ENCODE peak calls at places on chromosomes 6 and 20, in eight cellular contexts. O, B, N, U, G, L, Y and J are unnamed samples.

GRCh38 chr6:52076791-52077179 is 10.6 kb downstream of the PKHD1 start:
- DNase-seq in L (no peak), U (no peak), G (no peak), B (no peak), O (no peak), N (peak), Y (no peak), J (no peak)

GRCh38 chr6:66913657-66914056 is 1206.6 kb upstream of the EYS start:
- DNase-seq in Y (no peak), G (no peak), N (no peak), O (no peak), U (no peak), L (no peak), B (no peak), J (no peak)

GRCh38 chr20:49770634-49771033 is 42.0 kb upstream of the SLC9A8 start:
- DNase-seq in N (no peak), B (no peak), U (no peak), G (no peak), O (no peak), Y (no peak), L (no peak), J (no peak)

GRCh38 chr6:116229287-116229913 is 24.5 kb downstream of the TSPYL4 start:
- DNase-seq in U (no peak), L (no peak), N (peak), B (no peak), G (no peak), Y (peak), O (peak), J (peak)

GRCh38 chr6:50602191-50602810 is 111.0 kb upstream of the TFAP2D start:
- DNase-seq in B (no peak), N (peak), U (no peak), G (peak), L (no peak), O (no peak), Y (no peak), J (peak)

GRCh38 chr6:18317850-18318249 is 53.5 kb upstream of the DEK start:
- DNase-seq in Y (no peak), G (no peak), U (no peak), O (no peak), L (no peak), B (no peak), N (no peak), J (no peak)

GRCh38 chr6:10418862-10419748 is 4.2 kb upstream of the TFAP2A start:
- DNase-seq in U (no peak), L (no peak), Y (no peak), G (no peak), B (peak), N (peak), O (no peak), J (no peak)

GRCh38 chr20:45358282-45359068 is 4.5 kb upstream of the SYS1 start:
- DNase-seq in G (no peak), B (peak), U (no peak), Y (peak), O (peak), L (no peak), N (no peak), J (peak)

GRCh38 chr6:41728073-41728936 is 7.1 kb downstream of the TFEB start:
- DNase-seq in Y (no peak), U (no peak), N (no peak), L (peak), B (no peak), G (no peak), O (peak), J (no peak)

GRCh38 chr20:13340088-13340487 is 119.0 kb downstream of the ISM1 start:
- DNase-seq in G (no peak), Y (no peak), N (no peak), O (no peak), L (no peak), U (no peak), B (no peak), J (no peak)

GRCh38 chr6:18047406-18047805 is 60.0 kb upstream of the KIF13A start:
- DNase-seq in N (no peak), Y (no peak), B (no peak), U (no peak), L (no peak), O (no peak), G (no peak), J (no peak)

GRCh38 chr20:45913105-45913504 is 1.1 kb upstream of the PLTP start:
- DNase-seq in O (no peak), Y (no peak), G (no peak), N (no peak), L (no peak), U (no peak), B (no peak), J (peak)

GRCh38 chr6:145954985-145955384 is 9.2 kb downstream of the SHPRH start:
- DNase-seq in U (no peak), L (no peak), G (no peak), O (no peak), N (no peak), B (no peak), Y (no peak), J (no peak)

GRCh38 chr6:121222656-121223055 is 111.6 kb downstream of the TBC1D32 start:
- DNase-seq in B (no peak), N (peak), Y (no peak), U (no peak), L (no peak), O (no peak), G (no peak), J (peak)

GRCh38 chr6:30441171-30441570 is 48.1 kb upstream of the HLA-E start:
- DNase-seq in G (no peak), N (no peak), B (no peak), Y (no peak), U (no peak), L (no peak), O (no peak), J (no peak)

GRCh38 chr20:36717657-36718056 is 28.2 kb downstream of the NDRG3 start:
- DNase-seq in Y (no peak), G (peak), U (no peak), L (no peak), O (no peak), B (no peak), N (peak), J (peak)

GRCh38 chr6:142015011-142015410 is 117.7 kb upstream of the GJE1 start:
- DNase-seq in O (no peak), U (no peak), Y (no peak), G (no peak), B (no peak), N (peak), L (no peak), J (no peak)

GRCh38 chr20:37424062-37424851 is 78.3 kb downstream of the SRC start:
- DNase-seq in B (no peak), N (no peak), L (no peak), Y (no peak), O (no peak), G (no peak), U (no peak), J (no peak)

GRCh38 chr6:5422321-5422915 is 161.1 kb downstream of the FARS2 start:
- DNase-seq in G (peak), N (peak), O (peak), L (no peak), B (no peak), Y (no peak), U (no peak), J (peak)

GRCh38 chr6:143569035-143569434 is 57.5 kb upstream of the FUCA2 start:
- DNase-seq in O (no peak), G (no peak), L (no peak), U (no peak), B (no peak), Y (no peak), N (no peak), J (no peak)

GRCh38 chr20:62025832-62026563 is 39.7 kb downstream of the TAF4 start:
- DNase-seq in G (no peak), U (no peak), Y (no peak), B (no peak), N (no peak), O (no peak), L (no peak), J (peak)

GRCh38 chr6:10369896-10370295 is 45.0 kb downstream of the TFAP2A start:
- DNase-seq in U (no peak), Y (no peak), B (no peak), N (no peak), G (peak), L (no peak), O (no peak), J (no peak)

GRCh38 chr6:71419954-71420692 is 131.5 kb downstream of the OGFRL1 start:
- DNase-seq in N (peak), L (peak), G (no peak), O (peak), Y (peak), U (no peak), B (peak), J (peak)

GRCh38 chr6:37759221-37760154 is 60.0 kb upstream of the ZFAND3 start:
- DNase-seq in G (no peak), U (no peak), O (no peak), L (no peak), N (no peak), B (no peak), Y (no peak), J (no peak)

DNA sequence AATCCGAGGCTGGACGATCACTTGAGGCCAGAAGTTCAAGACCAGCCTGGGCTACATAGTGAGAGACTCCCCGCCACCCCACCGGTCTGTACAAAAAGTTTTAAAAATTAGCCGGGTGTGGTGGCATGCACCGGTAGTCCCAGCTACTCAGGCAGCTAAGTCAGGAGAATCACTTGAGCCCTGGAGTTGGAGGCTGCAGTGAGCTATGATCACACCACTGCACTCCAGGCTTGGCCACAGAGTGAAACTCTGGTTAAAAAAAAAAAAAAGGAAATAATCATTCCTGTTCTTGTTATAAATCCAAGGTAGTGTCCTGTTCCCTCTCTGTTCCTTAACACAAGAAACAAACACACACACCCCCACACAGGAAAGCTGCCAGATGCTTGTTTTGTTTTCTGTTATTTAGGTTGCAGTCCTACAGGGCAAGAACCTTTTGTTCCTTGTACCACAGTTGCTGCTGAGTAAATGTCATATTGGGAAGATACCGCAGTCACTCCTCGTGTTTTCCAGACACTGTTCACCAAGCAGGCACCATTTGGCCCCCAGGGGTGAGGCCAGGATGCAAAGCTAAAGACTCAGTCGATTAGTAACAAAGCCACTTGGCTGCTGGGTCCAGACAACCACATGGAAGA is 28.9 kb downstream of the ASIP start:
- DNase-seq in G (no peak), Y (no peak), O (no peak), B (peak), N (no peak), U (no peak), L (no peak), J (peak)
- TF ChIP-seq POLR2AphosphoS5 in G (no peak), Y (no peak), O (no peak), B (peak), N (no peak), U (no peak), L (no peak), J (no peak)

GRCh38 chr6:157019733-157020132 is 242.6 kb downstream of the ARID1B start:
- DNase-seq in N (no peak), B (no peak), L (no peak), G (no peak), O (no peak), Y (no peak), U (no peak), J (peak)

GRCh38 chr6:157022022-157022740 is 245.0 kb downstream of the ARID1B start:
- DNase-seq in B (peak), N (peak), O (peak), Y (peak), G (no peak), L (peak), U (peak), J (peak)

GRCh38 chr6:157021267-157022021 is 244.3 kb downstream of the ARID1B start:
- DNase-seq in N (peak), G (no peak), U (peak), B (peak), Y (peak), O (peak), L (peak), J (peak)

GRCh38 chr6:157019115-157019628 is 242.0 kb downstream of the ARID1B start:
- DNase-seq in U (no peak), O (no peak), Y (no peak), G (no peak), B (no peak), N (peak), L (no peak), J (no peak)

GRCh38 chr6:157020398-157021266 is 243.5 kb downstream of the ARID1B start:
- DNase-seq in O (no peak), B (peak), N (peak), Y (no peak), L (no peak), U (peak), G (no peak), J (peak)
- TF ChIP-seq POLR2AphosphoS5 in O (no peak), B (no peak), N (no peak), Y (peak), L (no peak), U (no peak), G (no peak), J (no peak)

GRCh38 chr20:44357555-44358130 is 2.1 kb downstream of the HNF4A start:
- DNase-seq in U (no peak), N (no peak), B (no peak), O (no peak), L (no peak), G (no peak), Y (no peak), J (no peak)
- TF ChIP-seq POLR2AphosphoS5 in U (no peak), N (no peak), B (no peak), O (no peak), L (no peak), G (no peak), Y (peak), J (no peak)

GRCh38 chr6:165559632-165560031 is 103.4 kb downstream of the PDE10A start:
- DNase-seq in N (no peak), L (no peak), G (no peak), Y (no peak), O (no peak), B (no peak), U (no peak), J (no peak)

GRCh38 chr6:165552248-165552736 is 110.7 kb downstream of the PDE10A start:
- DNase-seq in G (no peak), Y (no peak), O (peak), B (no peak), U (no peak), N (peak), L (no peak), J (no peak)

GRCh38 chr6:165551828-165552227 is 111.2 kb downstream of the PDE10A start:
- DNase-seq in L (no peak), B (no peak), N (no peak), U (no peak), O (no peak), Y (no peak), G (no peak), J (no peak)

GRCh38 chr6:165557674-165558073 is 105.4 kb downstream of the PDE10A start:
- DNase-seq in U (no peak), O (no peak), B (no peak), G (no peak), N (no peak), L (no peak), Y (no peak), J (peak)

DNA sequence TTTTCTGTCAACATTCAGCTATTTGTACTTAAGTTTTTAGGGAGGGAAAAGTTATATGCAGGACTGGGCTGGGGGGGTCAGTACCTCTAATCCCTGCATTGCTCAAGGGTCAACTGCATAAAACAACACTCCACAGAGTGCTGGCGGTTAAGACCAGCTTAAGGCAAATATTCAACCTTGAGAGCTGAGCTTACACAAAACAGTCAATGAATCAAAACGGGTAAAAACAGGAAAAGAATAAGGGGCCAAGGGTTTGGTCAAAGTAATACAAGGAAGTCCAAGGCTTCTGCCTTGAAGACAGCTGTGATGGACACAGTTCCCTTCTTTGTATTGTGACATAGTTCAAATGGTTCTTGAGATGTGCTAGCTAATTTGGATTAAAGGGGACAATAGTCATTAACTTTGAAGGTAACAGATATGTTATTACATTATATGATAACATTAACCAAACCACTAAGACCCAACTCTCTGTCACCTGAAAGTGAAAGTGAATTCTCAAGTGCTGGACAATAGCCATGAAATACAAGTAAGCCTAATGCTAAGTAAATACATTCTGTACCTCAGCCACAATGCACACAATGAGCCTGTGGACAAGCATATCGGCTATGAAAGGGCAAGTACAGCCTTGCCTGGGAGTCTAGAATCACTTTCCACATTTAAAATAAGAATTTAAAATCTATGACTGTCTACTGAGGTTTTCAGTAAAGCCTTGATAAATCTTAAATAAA is 106.8 kb downstream of the PDE10A start:
- DNase-seq in B (no peak), L (no peak), O (peak), Y (no peak), G (peak), U (no peak), N (no peak), J (peak)
- TF ChIP-seq POLR2AphosphoS5 in B (no peak), L (no peak), O (peak), Y (no peak), G (no peak), U (no peak), N (no peak), J (no peak)

GRCh38 chr6:1326535-1327121 is 14.7 kb downstream of the FOXQ1 start:
- DNase-seq in L (no peak), Y (no peak), O (no peak), B (no peak), U (no peak), G (no peak), N (no peak), J (no peak)
- TF ChIP-seq POLR2AphosphoS5 in L (no peak), Y (no peak), O (peak), B (no peak), U (no peak), G (no peak), N (no peak), J (no peak)

GRCh38 chr20:63732118-63733095 is 4.1 kb upstream of the LIME1 start:
- DNase-seq in Y (peak), N (no peak), G (no peak), O (no peak), U (no peak), B (no peak), L (no peak), J (no peak)
- TF ChIP-seq POLR2AphosphoS5 in Y (no peak), N (no peak), G (no peak), O (no peak), U (peak), B (no peak), L (no peak), J (no peak)

DNA sequence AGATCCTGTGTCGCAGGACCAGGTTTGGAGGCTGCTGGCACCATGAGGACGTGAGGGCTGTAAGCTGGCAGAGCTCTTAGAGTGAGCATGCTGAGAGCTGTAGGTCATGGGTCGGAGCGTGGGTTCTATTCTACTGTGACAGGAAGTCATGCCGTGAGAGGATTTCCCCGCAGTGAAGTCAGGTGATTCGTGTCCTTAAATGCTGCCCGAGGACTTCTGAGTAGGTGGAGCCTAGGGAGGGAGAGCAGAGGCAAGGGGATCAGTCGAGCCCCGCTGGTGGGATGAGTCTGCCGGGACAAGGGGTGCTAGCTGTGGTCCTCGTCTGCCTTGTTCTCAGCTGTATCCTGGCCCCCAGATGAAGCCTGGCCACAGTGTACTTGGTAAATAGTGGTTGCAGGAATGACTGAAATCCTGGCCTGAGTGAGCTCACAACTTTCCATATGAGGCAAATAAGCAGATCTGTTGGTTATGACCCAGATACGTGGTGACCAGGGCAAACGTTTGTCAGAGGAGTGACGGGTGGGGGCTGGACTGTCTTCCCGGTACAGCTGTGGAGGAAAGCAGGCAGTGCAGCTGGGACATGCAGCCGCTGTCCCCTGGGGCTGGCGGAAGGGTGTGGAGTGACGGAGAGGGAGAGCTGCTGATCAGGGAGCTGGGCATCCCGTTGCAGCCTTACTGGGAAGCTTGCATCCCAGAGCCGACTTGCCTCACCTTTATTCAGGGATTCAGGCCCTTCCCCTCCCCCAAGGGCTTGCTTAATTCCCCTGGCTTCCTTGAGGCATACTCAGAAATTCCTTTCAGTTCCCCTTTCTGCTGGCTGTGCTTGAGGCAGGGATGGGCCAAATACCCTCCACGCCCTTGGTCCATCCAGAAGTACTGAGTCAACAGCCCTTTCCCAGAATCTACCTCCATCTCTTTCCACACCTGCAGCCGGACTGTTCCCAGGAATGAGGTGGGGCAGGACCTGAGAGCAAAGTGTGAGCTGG is 250.9 kb upstream of the RREB1 start:
- DNase-seq in G (no peak), O (peak), L (peak), Y (peak), B (peak), N (peak), U (no peak), J (no peak)
- TF ChIP-seq POLR2AphosphoS5 in G (no peak), O (peak), L (peak), Y (no peak), B (no peak), N (no peak), U (peak), J (no peak)

GRCh38 chr6:44253307-44254101 is 3.8 kb downstream of the SLC35B2 start:
- DNase-seq in N (peak), Y (no peak), O (peak), U (no peak), G (no peak), B (no peak), L (peak), J (peak)

GRCh38 chr6:44255848-44256247 is 1.5 kb downstream of the SLC35B2 start:
- DNase-seq in Y (no peak), B (no peak), L (no peak), G (no peak), O (no peak), U (no peak), N (no peak), J (no peak)

GRCh38 chr6:44254957-44255808 is 2.1 kb downstream of the SLC35B2 start:
- DNase-seq in N (peak), Y (no peak), O (no peak), U (no peak), B (no peak), G (no peak), L (peak), J (no peak)

GRCh38 chr6:44256291-44257006 is 879 bp downstream of the SLC35B2 start:
- DNase-seq in N (peak), O (peak), L (peak), U (no peak), B (no peak), G (no peak), Y (no peak), J (no peak)

GRCh38 chr6:44254201-44254956 is 2.9 kb downstream of the SLC35B2 start:
- DNase-seq in O (no peak), B (no peak), U (no peak), G (no peak), Y (no peak), N (no peak), L (peak), J (no peak)
- TF ChIP-seq POLR2AphosphoS5 in O (no peak), B (no peak), U (peak), G (peak), Y (no peak), N (peak), L (no peak), J (peak)

GRCh38 chr20:47352332-47353223 is 3.9 kb downstream of the ZMYND8 start:
- DNase-seq in B (no peak), L (peak), O (peak), N (peak), U (no peak), G (no peak), Y (no peak), J (peak)
- TF ChIP-seq POLR2AphosphoS5 in B (peak), L (peak), O (peak), N (no peak), U (no peak), G (peak), Y (peak), J (no peak)